ENCODE peak calls at places on chromosomes 2 and 18, in eight cellular contexts. One of them, this sample, is unnamed.

GRCh38 chr2:86807462-86808275 is 17.0 kb upstream of the CD8A start:
- DNase-seq in HFFc6: no peak
- DNase-seq in NCI-H2171: peak; percentile 70
- DNase-seq in prostate gland: peak; percentile 46
- DNase-seq in thoracic aorta: no peak
- DNase-seq in fibroblast of mammary gland: peak; percentile 9
- DNase-seq in ovary: peak; percentile 25
- DNase-seq in NCI-H2029: peak; percentile 37
- DNase-seq in this sample: no peak

GRCh38 chr18:62407660-62408059 is 82.5 kb downstream of the TNFRSF11A start:
- DNase-seq in prostate gland: no peak
- DNase-seq in HFFc6: no peak
- DNase-seq in thoracic aorta: no peak
- DNase-seq in ovary: no peak
- DNase-seq in NCI-H2171: no peak
- DNase-seq in NCI-H2029: no peak
- DNase-seq in fibroblast of mammary gland: no peak
- DNase-seq in this sample: no peak

GRCh38 chr2:108588070-108588668 is 53.9 kb downstream of the LIMS1 start:
- DNase-seq in thoracic aorta: no peak
- DNase-seq in prostate gland: no peak
- DNase-seq in NCI-H2171: no peak
- DNase-seq in fibroblast of mammary gland: peak; percentile 43
- DNase-seq in NCI-H2029: no peak
- DNase-seq in ovary: no peak
- DNase-seq in HFFc6: no peak
- DNase-seq in this sample: no peak

GRCh38 chr2:237414056-237414661 is at the start of gene COL6A3:
- DNase-seq in thoracic aorta: no peak
- DNase-seq in fibroblast of mammary gland: peak; percentile 98
- DNase-seq in HFFc6: peak; percentile 87
- DNase-seq in NCI-H2171: no peak
- DNase-seq in ovary: peak; percentile 90
- DNase-seq in NCI-H2029: no peak
- DNase-seq in prostate gland: no peak
- DNase-seq in this sample: no peak

GRCh38 chr2:31287681-31288080 is 53.7 kb downstream of the EHD3 start:
- DNase-seq in fibroblast of mammary gland: no peak
- DNase-seq in NCI-H2171: no peak
- DNase-seq in NCI-H2029: no peak
- DNase-seq in thoracic aorta: no peak
- DNase-seq in prostate gland: no peak
- DNase-seq in ovary: no peak
- DNase-seq in HFFc6: peak; percentile 32
- DNase-seq in this sample: no peak

GRCh38 chr2:109384308-109385271 is 229.2 kb downstream of the SEPTIN10 start:
- DNase-seq in thoracic aorta: no peak
- DNase-seq in prostate gland: no peak
- DNase-seq in NCI-H2171: no peak
- DNase-seq in NCI-H2029: no peak
- DNase-seq in fibroblast of mammary gland: no peak
- DNase-seq in HFFc6: no peak
- DNase-seq in ovary: no peak
- DNase-seq in this sample: no peak

GRCh38 chr2:129762386-129763189 is 216.9 kb upstream of the RAB6C start:
- DNase-seq in thoracic aorta: no peak
- DNase-seq in ovary: no peak
- DNase-seq in NCI-H2171: no peak
- DNase-seq in prostate gland: no peak
- DNase-seq in fibroblast of mammary gland: no peak
- DNase-seq in HFFc6: no peak
- DNase-seq in NCI-H2029: no peak
- DNase-seq in this sample: no peak

GRCh38 chr18:75358928-75359327 is 68.6 kb downstream of the SMIM21 start:
- DNase-seq in fibroblast of mammary gland: peak; percentile 26
- DNase-seq in prostate gland: no peak
- DNase-seq in thoracic aorta: no peak
- DNase-seq in NCI-H2171: no peak
- DNase-seq in HFFc6: no peak
- DNase-seq in NCI-H2029: no peak
- DNase-seq in ovary: no peak
- DNase-seq in this sample: peak; percentile 6

GRCh38 chr18:10057401-10057800 is 143.6 kb downstream of the VAPA start:
- DNase-seq in NCI-H2171: no peak
- DNase-seq in thoracic aorta: no peak
- DNase-seq in fibroblast of mammary gland: no peak
- DNase-seq in prostate gland: no peak
- DNase-seq in HFFc6: no peak
- DNase-seq in ovary: peak; percentile 12
- DNase-seq in NCI-H2029: no peak
- DNase-seq in this sample: no peak

GRCh38 chr2:46460241-46460921 is 19.0 kb upstream of the TMEM247 start:
- DNase-seq in fibroblast of mammary gland: no peak
- DNase-seq in HFFc6: no peak
- DNase-seq in ovary: peak; percentile 42
- DNase-seq in NCI-H2029: no peak
- DNase-seq in prostate gland: no peak
- DNase-seq in NCI-H2171: no peak
- DNase-seq in thoracic aorta: no peak
- DNase-seq in this sample: no peak

GRCh38 chr2:11809586-11810236 is 63.3 kb downstream of the LPIN1 start:
- DNase-seq in NCI-H2171: no peak
- DNase-seq in NCI-H2029: no peak
- DNase-seq in fibroblast of mammary gland: no peak
- DNase-seq in prostate gland: no peak
- DNase-seq in ovary: no peak
- DNase-seq in HFFc6: no peak
- DNase-seq in thoracic aorta: no peak
- DNase-seq in this sample: no peak

GRCh38 chr2:207394812-207395534 is 134.8 kb upstream of the CREB1 start:
- DNase-seq in NCI-H2171: no peak
- DNase-seq in NCI-H2029: no peak
- DNase-seq in fibroblast of mammary gland: peak; percentile 99
- DNase-seq in thoracic aorta: no peak
- DNase-seq in prostate gland: no peak
- DNase-seq in ovary: no peak
- DNase-seq in HFFc6: peak; percentile 98
- DNase-seq in this sample: peak; percentile 28

GRCh38 chr2:96506907-96507240 is 1.7 kb upstream of the NEURL3 start:
- DNase-seq in fibroblast of mammary gland: no peak
- DNase-seq in NCI-H2171: no peak
- DNase-seq in HFFc6: no peak
- DNase-seq in thoracic aorta: no peak
- DNase-seq in NCI-H2029: no peak
- DNase-seq in ovary: no peak
- DNase-seq in prostate gland: no peak
- DNase-seq in this sample: no peak

GRCh38 chr2:162521871-162522655 is 178.1 kb downstream of the GCA start:
- DNase-seq in HFFc6: no peak
- DNase-seq in fibroblast of mammary gland: no peak
- DNase-seq in NCI-H2171: peak; percentile 70
- DNase-seq in thoracic aorta: no peak
- DNase-seq in ovary: no peak
- DNase-seq in prostate gland: no peak
- DNase-seq in NCI-H2029: no peak
- DNase-seq in this sample: no peak

GRCh38 chr2:68812256-68812655 is 58.9 kb downstream of the BMP10 start:
- DNase-seq in fibroblast of mammary gland: no peak
- DNase-seq in ovary: no peak
- DNase-seq in prostate gland: no peak
- DNase-seq in HFFc6: no peak
- DNase-seq in thoracic aorta: no peak
- DNase-seq in NCI-H2029: no peak
- DNase-seq in NCI-H2171: no peak
- DNase-seq in this sample: no peak

GRCh38 chr2:144201868-144202468 is 318.0 kb downstream of the ZEB2 start:
- DNase-seq in ovary: no peak
- DNase-seq in fibroblast of mammary gland: peak; percentile 67
- DNase-seq in HFFc6: peak; percentile 39
- DNase-seq in thoracic aorta: no peak
- DNase-seq in NCI-H2029: no peak
- DNase-seq in prostate gland: no peak
- DNase-seq in NCI-H2171: no peak
- DNase-seq in this sample: no peak

GRCh38 chr2:9778471-9779402 is 64.5 kb upstream of the TAF1B start:
- DNase-seq in thoracic aorta: no peak
- DNase-seq in HFFc6: no peak
- DNase-seq in fibroblast of mammary gland: no peak
- DNase-seq in prostate gland: no peak
- DNase-seq in ovary: no peak
- DNase-seq in NCI-H2029: no peak
- DNase-seq in NCI-H2171: no peak
- DNase-seq in this sample: no peak

GRCh38 chr2:217964658-217965161 is 38.1 kb downstream of the TNS1 start:
- DNase-seq in thoracic aorta: no peak
- DNase-seq in fibroblast of mammary gland: no peak
- DNase-seq in NCI-H2171: no peak
- DNase-seq in NCI-H2029: no peak
- DNase-seq in ovary: no peak
- DNase-seq in HFFc6: no peak
- DNase-seq in prostate gland: no peak
- DNase-seq in this sample: no peak

GRCh38 chr2:28753043-28753683 is 1.5 kb downstream of the PPP1CB start:
- DNase-seq in fibroblast of mammary gland: peak; percentile 79
- DNase-seq in NCI-H2171: peak; percentile 7
- DNase-seq in HFFc6: peak; percentile 58
- DNase-seq in ovary: peak; percentile 81
- DNase-seq in NCI-H2029: no peak
- DNase-seq in prostate gland: peak; percentile 84
- DNase-seq in thoracic aorta: no peak
- DNase-seq in this sample: peak; percentile 23

GRCh38 chr18:59323931-59324622 is 5.6 kb upstream of the CPLX4 start:
- DNase-seq in prostate gland: no peak
- DNase-seq in ovary: no peak
- DNase-seq in NCI-H2171: no peak
- DNase-seq in thoracic aorta: no peak
- DNase-seq in HFFc6: peak; percentile 49
- DNase-seq in fibroblast of mammary gland: peak; percentile 13
- DNase-seq in NCI-H2029: no peak
- DNase-seq in this sample: no peak

GRCh38 chr2:72719416-72719815 is 106.4 kb downstream of the EXOC6B start:
- DNase-seq in NCI-H2029: no peak
- DNase-seq in NCI-H2171: no peak
- DNase-seq in fibroblast of mammary gland: peak; percentile 10
- DNase-seq in thoracic aorta: no peak
- DNase-seq in HFFc6: no peak
- DNase-seq in prostate gland: no peak
- DNase-seq in ovary: no peak
- DNase-seq in this sample: no peak

GRCh38 chr2:118882693-118883336 is 35.4 kb upstream of the EN1 start:
- DNase-seq in HFFc6: peak; percentile 42
- DNase-seq in NCI-H2029: peak; percentile 7
- DNase-seq in fibroblast of mammary gland: peak; percentile 71
- DNase-seq in thoracic aorta: no peak
- DNase-seq in prostate gland: peak; percentile 23
- DNase-seq in ovary: peak; percentile 33
- DNase-seq in NCI-H2171: peak; percentile 26
- DNase-seq in this sample: peak; percentile 28

GRCh38 chr2:135745545-135745944 is 3.9 kb downstream of the UBXN4 start:
- DNase-seq in NCI-H2171: no peak
- DNase-seq in NCI-H2029: no peak
- DNase-seq in thoracic aorta: no peak
- DNase-seq in fibroblast of mammary gland: peak; percentile 76
- DNase-seq in HFFc6: peak; percentile 83
- DNase-seq in ovary: no peak
- DNase-seq in prostate gland: no peak
- DNase-seq in this sample: peak; percentile 43